ENCODE peak calls at places on chromosomes 1 and 21, in six cellular contexts. S is uterus, D is IMR-90, Y is transverse colon, P is A549, Z is tibial nerve. J is an unnamed sample.

GRCh38 chr21:16891821-16892220 is 621.0 kb upstream of the CXADR start:
- DNase-seq in S (no peak), D (peak; percentile 60), Y (no peak), P (no peak), Z (no peak), J (no peak)

GRCh38 chr1:82160036-82160435 is 359.3 kb downstream of the ADGRL2 start:
- DNase-seq in S (no peak), D (peak; percentile 67), Y (no peak), P (no peak), Z (no peak), J (no peak)

GRCh38 chr21:37380349-37381323 is 14.1 kb downstream of the DYRK1A start:
- DNase-seq in S (peak; percentile 22), D (no peak), Y (no peak), P (no peak), Z (no peak), J (no peak)

GRCh38 chr21:42684109-42684916 is 30.9 kb downstream of the PDE9A start:
- DNase-seq in S (no peak), D (no peak), Y (no peak), P (no peak), Z (no peak), J (no peak)

GRCh38 chr1:50873458-50874187 is 86.4 kb downstream of the FAF1 start:
- DNase-seq in S (no peak), D (peak; percentile 37), Y (peak; percentile 80), P (peak; percentile 9), Z (peak; percentile 19), J (no peak)

GRCh38 chr1:206540044-206540758 is 32.9 kb downstream of the RASSF5 start:
- DNase-seq in S (peak; percentile 67), D (no peak), Y (peak; percentile 76), P (no peak), Z (no peak), J (peak; percentile 75)

GRCh38 chr21:26834181-26834945 is 10.8 kb downstream of the ADAMTS1 start:
- DNase-seq in S (no peak), D (peak; percentile 58), Y (no peak), P (no peak), Z (no peak), J (no peak)

GRCh38 chr1:115958866-115959265 is 17.4 kb upstream of the SLC22A15 start:
- DNase-seq in S (no peak), D (no peak), Y (no peak), P (no peak), Z (no peak), J (no peak)

GRCh38 chr21:37909936-37910335 is 6.3 kb downstream of the KCNJ6 start:
- DNase-seq in S (no peak), D (no peak), Y (no peak), P (no peak), Z (no peak), J (no peak)

GRCh38 chr1:85200870-85201339 is at the start of gene SYDE2:
- DNase-seq in S (peak; percentile 81), D (peak; percentile 58), Y (peak; percentile 84), P (peak; percentile 44), Z (peak; percentile 15), J (peak; percentile 79)

GRCh38 chr1:171623651-171624331 is 1.7 kb downstream of the MYOCOS start:
- DNase-seq in S (no peak), D (no peak), Y (no peak), P (no peak), Z (no peak), J (no peak)

GRCh38 chr1:22031214-22031962 is 21.1 kb upstream of the CDC42 start:
- DNase-seq in S (no peak), D (no peak), Y (peak; percentile 50), P (no peak), Z (no peak), J (no peak)

GRCh38 chr1:220579317-220579716 is 51.4 kb downstream of the MARK1 start:
- DNase-seq in S (no peak), D (no peak), Y (no peak), P (no peak), Z (no peak), J (no peak)

GRCh38 chr1:154697710-154698109 is 89.7 kb upstream of the ADAR start:
- DNase-seq in S (no peak), D (no peak), Y (no peak), P (no peak), Z (no peak), J (no peak)

GRCh38 chr1:27862671-27863551 is 9.4 kb upstream of the THEMIS2 start:
- DNase-seq in S (no peak), D (peak; percentile 99), Y (peak; percentile 45), P (no peak), Z (peak; percentile 74), J (no peak)

GRCh38 chr1:42319128-42319851 is 15.7 kb downstream of the FOXJ3 start:
- DNase-seq in S (no peak), D (peak; percentile 77), Y (no peak), P (no peak), Z (no peak), J (no peak)

GRCh38 chr1:172698224-172698623 is 39.3 kb downstream of the FASLG start:
- DNase-seq in S (no peak), D (no peak), Y (no peak), P (no peak), Z (no peak), J (no peak)

GRCh38 chr1:109248797-109249629 is at the start of gene CELSR2:
- DNase-seq in S (peak; percentile 41), D (peak; percentile 54), Y (peak; percentile 70), P (peak; percentile 73), Z (no peak), J (no peak)

GRCh38 chr1:68010094-68010493 is 40.3 kb downstream of the DIRAS3 start:
- DNase-seq in S (no peak), D (peak; percentile 47), Y (no peak), P (no peak), Z (no peak), J (no peak)

GRCh38 chr1:209030454-209031167 is 552.9 kb upstream of the CAMK1G start:
- DNase-seq in S (no peak), D (no peak), Y (peak; percentile 66), P (no peak), Z (no peak), J (no peak)

GRCh38 chr1:87000460-87000859 is 86.0 kb downstream of the HS2ST1 start:
- DNase-seq in S (no peak), D (no peak), Y (no peak), P (no peak), Z (no peak), J (no peak)

GRCh38 chr1:223802032-223802431 is 43.7 kb downstream of the TP53BP2 start:
- DNase-seq in S (no peak), D (no peak), Y (no peak), P (no peak), Z (no peak), J (no peak)

GRCh38 chr1:86915737-86916235 is 1.4 kb downstream of the HS2ST1 start:
- DNase-seq in S (no peak), D (no peak), Y (no peak), P (no peak), Z (no peak), J (no peak)

GRCh38 chr1:110616587-110616986 is 10.4 kb upstream of the KCNA2 start:
- DNase-seq in S (no peak), D (peak; percentile 10), Y (no peak), P (no peak), Z (no peak), J (no peak)

GRCh38 chr1:37987679-37988078 is 2.1 kb downstream of the SF3A3 start:
- DNase-seq in S (no peak), D (no peak), Y (no peak), P (no peak), Z (no peak), J (no peak)

GRCh38 chr1:157154291-157154690 is 16.1 kb upstream of the ETV3 start:
- DNase-seq in S (no peak), D (no peak), Y (no peak), P (no peak), Z (no peak), J (no peak)

GRCh38 chr1:154758346-154758745 is 111.7 kb downstream of the KCNN3 start:
- DNase-seq in S (peak; percentile 8), D (no peak), Y (no peak), P (no peak), Z (no peak), J (no peak)

GRCh38 chr1:117652421-117652820 is 46.6 kb downstream of the TENT5C start:
- DNase-seq in S (no peak), D (peak; percentile 20), Y (no peak), P (no peak), Z (no peak), J (no peak)

GRCh38 chr1:85894651-85895050 is 186.4 kb upstream of the ZNHIT6 start:
- DNase-seq in S (no peak), D (peak; percentile 46), Y (no peak), P (peak; percentile 16), Z (peak; percentile 67), J (peak; percentile 31)

GRCh38 chr1:110645962-110646735 is 28.6 kb downstream of the KCNA3 start:
- DNase-seq in S (no peak), D (peak; percentile 73), Y (no peak), P (no peak), Z (no peak), J (no peak)

GRCh38 chr1:65097081-65097480 is 50.9 kb upstream of the AK4 start:
- DNase-seq in S (no peak), D (no peak), Y (no peak), P (no peak), Z (no peak), J (no peak)
- H3K9me3 ChIP-seq in S (no peaks in the 10 kb centered on the region), D (peaks cover 3% of the 10 kb centered on the region), Y (peaks cover 15% of the 10 kb centered on the region), P (peaks cover 3% of the 10 kb centered on the region), Z (no peaks in the 10 kb centered on the region), J (no peaks in the 10 kb centered on the region)

DNA sequence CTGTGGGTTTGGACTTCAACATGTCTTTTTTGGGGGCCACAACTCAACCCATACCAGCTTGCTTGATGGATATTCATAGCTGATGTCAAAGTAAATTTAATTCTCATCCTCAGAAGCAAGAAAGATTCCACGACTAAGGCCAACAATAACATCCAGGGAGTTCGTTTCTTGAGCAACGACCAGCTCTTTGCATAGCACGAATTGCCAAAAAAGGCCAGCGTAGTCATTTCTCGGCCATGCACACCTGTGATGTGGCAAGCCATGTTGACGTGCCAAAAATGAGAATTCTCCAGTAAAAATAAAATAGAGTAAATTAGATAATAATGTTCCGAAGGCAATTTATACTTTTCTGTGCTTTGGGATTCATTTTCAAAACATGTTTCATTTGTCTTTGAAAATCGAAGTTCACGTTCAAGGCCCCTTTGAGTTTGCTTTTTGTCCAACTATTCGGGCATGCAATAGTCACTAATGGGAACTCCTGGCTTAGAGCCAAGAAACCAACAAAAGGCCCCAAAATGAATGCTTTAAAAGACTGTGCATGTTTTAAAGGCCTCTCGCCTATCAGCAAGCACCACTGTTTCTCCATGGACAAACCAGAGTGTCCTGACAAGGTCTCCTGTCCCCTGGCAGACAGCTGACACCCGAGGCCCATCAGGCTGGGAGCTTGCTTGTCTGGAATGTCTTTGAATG is 14.4 kb upstream of the IGSF5 start:
- DNase-seq in S (no peak), D (no peak), Y (no peak), P (no peak), Z (peak; percentile 43), J (no peak)
- TF ChIP-seq POLR2A in S (no peak), D (no peak), Y (no peak), P (no peak), Z (no peak), J (no peak)

DNA sequence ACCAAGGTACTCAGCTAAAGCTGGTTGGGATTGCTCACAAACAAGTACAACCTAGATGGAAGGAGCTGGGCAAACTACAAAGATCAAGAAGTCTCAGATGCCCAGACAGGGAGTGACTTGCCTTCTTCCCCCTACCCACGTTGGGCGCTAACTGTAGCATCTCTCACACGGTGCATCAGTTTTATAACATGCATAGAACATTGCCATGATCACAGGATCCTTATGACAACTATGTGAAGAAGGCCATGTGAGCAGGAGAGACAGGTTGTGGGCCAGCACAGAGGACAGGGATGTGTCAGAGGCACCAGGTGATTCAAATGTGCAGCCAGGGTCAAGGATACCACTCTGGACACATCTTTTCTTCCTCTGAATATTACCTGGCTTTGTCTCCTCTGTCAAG is 28.3 kb upstream of the CYP4B1 start:
- DNase-seq in S (no peak), D (no peak), Y (no peak), P (no peak), Z (no peak), J (no peak)
- H3K9me3 ChIP-seq in S (no peaks in the 10 kb centered on the region), D (peaks cover 16% of the 10 kb centered on the region), Y (peaks cover 25% of the 10 kb centered on the region), P (peaks cover 4% of the 10 kb centered on the region), Z (no peaks in the 10 kb centered on the region), J (no peaks in the 10 kb centered on the region)

GRCh38 chr1:92774407-92774806 is 10.5 kb downstream of the EVI5 start:
- DNase-seq in S (no peak), D (no peak), Y (no peak), P (no peak), Z (no peak), J (no peak)
- TF ChIP-seq POLR2A in S (no peak), D (no peak), Y (no peak), P (no peak), Z (no peak), J (no peak)

J was measured in ovary.